ENCODE peak calls at places on chromosomes 7 and 10, in nine cellular contexts. One of them, this sample, is unnamed.

GRCh38 chr7:90411510-90411909 is 8.2 kb downstream of the CLDN12 start:
- DNase-seq in upper lobe of right lung: no peak
- DNase-seq in GM13976: no peak
- DNase-seq in cardiac fibroblast: no peak
- DNase-seq in GM12865: no peak
- DNase-seq in endothelial cell: no peak
- DNase-seq in hepatocyte: no peak
- DNase-seq in mucosa of descending colon: no peak
- DNase-seq in AG04450: no peak
- DNase-seq in this sample: no peak

GRCh38 chr10:33271969-33272583 is 62.4 kb downstream of the NRP1 start:
- DNase-seq in upper lobe of right lung: no peak
- DNase-seq in GM13976: no peak
- DNase-seq in AG04450: no peak
- DNase-seq in hepatocyte: no peak
- DNase-seq in cardiac fibroblast: no peak
- DNase-seq in endothelial cell: no peak
- DNase-seq in GM12865: no peak
- DNase-seq in mucosa of descending colon: no peak
- DNase-seq in this sample: no peak

GRCh38 chr7:125563557-125563956 is 633.9 kb upstream of the POT1 start:
- DNase-seq in GM13976: no peak
- DNase-seq in mucosa of descending colon: no peak
- DNase-seq in endothelial cell: no peak
- DNase-seq in hepatocyte: no peak
- DNase-seq in AG04450: no peak
- DNase-seq in GM12865: no peak
- DNase-seq in upper lobe of right lung: no peak
- DNase-seq in cardiac fibroblast: no peak
- DNase-seq in this sample: no peak

GRCh38 chr7:22979861-22980260 is 34.1 kb downstream of the HYCC1 start:
- DNase-seq in upper lobe of right lung: no peak
- DNase-seq in endothelial cell: no peak
- DNase-seq in hepatocyte: no peak
- DNase-seq in mucosa of descending colon: no peak
- DNase-seq in GM12865: no peak
- DNase-seq in GM13976: no peak
- DNase-seq in AG04450: no peak
- DNase-seq in cardiac fibroblast: no peak
- DNase-seq in this sample: no peak

GRCh38 chr7:94584113-94584512 is 71.8 kb downstream of the SGCE start:
- DNase-seq in endothelial cell: no peak
- DNase-seq in upper lobe of right lung: no peak
- DNase-seq in hepatocyte: no peak
- DNase-seq in GM13976: no peak
- DNase-seq in mucosa of descending colon: no peak
- DNase-seq in AG04450: no peak
- DNase-seq in GM12865: no peak
- DNase-seq in cardiac fibroblast: peak
- DNase-seq in this sample: no peak

GRCh38 chr7:98281757-98282652 is 519 bp downstream of the BRI3 start:
- DNase-seq in GM12865: peak
- DNase-seq in upper lobe of right lung: peak
- DNase-seq in hepatocyte: peak
- DNase-seq in cardiac fibroblast: no peak
- DNase-seq in mucosa of descending colon: peak
- DNase-seq in GM13976: no peak
- DNase-seq in endothelial cell: peak
- DNase-seq in AG04450: no peak
- DNase-seq in this sample: peak

GRCh38 chr7:151755131-151755787 is 121.7 kb downstream of the PRKAG2 start:
- DNase-seq in endothelial cell: no peak
- DNase-seq in GM13976: no peak
- DNase-seq in AG04450: peak
- DNase-seq in GM12865: no peak
- DNase-seq in cardiac fibroblast: peak
- DNase-seq in mucosa of descending colon: peak
- DNase-seq in upper lobe of right lung: no peak
- DNase-seq in hepatocyte: no peak
- DNase-seq in this sample: no peak

GRCh38 chr10:68192113-68192512 is 39.8 kb downstream of the ATOH7 start:
- DNase-seq in upper lobe of right lung: no peak
- DNase-seq in GM13976: no peak
- DNase-seq in AG04450: no peak
- DNase-seq in GM12865: no peak
- DNase-seq in hepatocyte: no peak
- DNase-seq in cardiac fibroblast: no peak
- DNase-seq in endothelial cell: no peak
- DNase-seq in mucosa of descending colon: no peak
- DNase-seq in this sample: no peak

GRCh38 chr10:110387983-110388681 is 83.4 kb upstream of the SMNDC1 start:
- DNase-seq in upper lobe of right lung: no peak
- DNase-seq in AG04450: no peak
- DNase-seq in hepatocyte: no peak
- DNase-seq in mucosa of descending colon: no peak
- DNase-seq in GM13976: peak
- DNase-seq in endothelial cell: no peak
- DNase-seq in cardiac fibroblast: no peak
- DNase-seq in GM12865: peak
- DNase-seq in this sample: no peak

GRCh38 chr7:6579446-6579845 is 2.2 kb downstream of the ZDHHC4 start:
- DNase-seq in cardiac fibroblast: no peak
- DNase-seq in GM13976: no peak
- DNase-seq in upper lobe of right lung: no peak
- DNase-seq in mucosa of descending colon: no peak
- DNase-seq in GM12865: peak
- DNase-seq in hepatocyte: no peak
- DNase-seq in endothelial cell: no peak
- DNase-seq in AG04450: no peak
- DNase-seq in this sample: no peak

GRCh38 chr10:72123616-72124015 is 35.3 kb upstream of the SPOCK2 start:
- DNase-seq in GM13976: no peak
- DNase-seq in mucosa of descending colon: no peak
- DNase-seq in upper lobe of right lung: no peak
- DNase-seq in hepatocyte: no peak
- DNase-seq in GM12865: no peak
- DNase-seq in AG04450: no peak
- DNase-seq in endothelial cell: no peak
- DNase-seq in cardiac fibroblast: no peak
- DNase-seq in this sample: no peak

GRCh38 chr10:4201866-4202825 is 417.1 kb upstream of the KLF6 start:
- DNase-seq in GM12865: no peak
- DNase-seq in upper lobe of right lung: no peak
- DNase-seq in cardiac fibroblast: no peak
- DNase-seq in mucosa of descending colon: no peak
- DNase-seq in hepatocyte: no peak
- DNase-seq in GM13976: no peak
- DNase-seq in endothelial cell: no peak
- DNase-seq in AG04450: no peak
- DNase-seq in this sample: no peak

GRCh38 chr10:74704629-74705360 is 121.6 kb upstream of the KAT6B start:
- DNase-seq in endothelial cell: no peak
- DNase-seq in GM12865: no peak
- DNase-seq in cardiac fibroblast: peak
- DNase-seq in mucosa of descending colon: no peak
- DNase-seq in hepatocyte: no peak
- DNase-seq in upper lobe of right lung: no peak
- DNase-seq in GM13976: no peak
- DNase-seq in AG04450: no peak
- DNase-seq in this sample: no peak

GRCh38 chr7:30168800-30169584 is 34.2 kb downstream of the MTURN start:
- DNase-seq in mucosa of descending colon: no peak
- DNase-seq in upper lobe of right lung: no peak
- DNase-seq in GM12865: no peak
- DNase-seq in AG04450: peak
- DNase-seq in hepatocyte: peak
- DNase-seq in GM13976: no peak
- DNase-seq in cardiac fibroblast: peak
- DNase-seq in endothelial cell: no peak
- DNase-seq in this sample: no peak

GRCh38 chr10:118594392-118595063 is 920 bp downstream of the PRLHR start:
- DNase-seq in cardiac fibroblast: peak
- DNase-seq in GM13976: peak
- DNase-seq in GM12865: peak
- DNase-seq in upper lobe of right lung: no peak
- DNase-seq in AG04450: no peak
- DNase-seq in hepatocyte: peak
- DNase-seq in mucosa of descending colon: peak
- DNase-seq in endothelial cell: peak
- DNase-seq in this sample: no peak

GRCh38 chr10:104809288-104810090 is 168.4 kb downstream of the SORCS3 start:
- DNase-seq in upper lobe of right lung: no peak
- DNase-seq in GM12865: peak
- DNase-seq in AG04450: no peak
- DNase-seq in GM13976: no peak
- DNase-seq in hepatocyte: peak
- DNase-seq in mucosa of descending colon: no peak
- DNase-seq in endothelial cell: no peak
- DNase-seq in cardiac fibroblast: no peak
- DNase-seq in this sample: no peak

GRCh38 chr10:127117125-127117524 is 79.3 kb downstream of the INSYN2A start:
- DNase-seq in hepatocyte: peak
- DNase-seq in GM12865: no peak
- DNase-seq in AG04450: peak
- DNase-seq in GM13976: no peak
- DNase-seq in mucosa of descending colon: peak
- DNase-seq in endothelial cell: peak
- DNase-seq in upper lobe of right lung: peak
- DNase-seq in cardiac fibroblast: peak
- DNase-seq in this sample: peak

GRCh38 chr7:8190121-8190895 is 71.7 kb downstream of the ICA1 start:
- DNase-seq in GM13976: peak
- DNase-seq in AG04450: peak
- DNase-seq in cardiac fibroblast: peak
- DNase-seq in mucosa of descending colon: no peak
- DNase-seq in hepatocyte: peak
- DNase-seq in upper lobe of right lung: no peak
- DNase-seq in GM12865: peak
- DNase-seq in endothelial cell: peak
- DNase-seq in this sample: peak

GRCh38 chr10:660980-661890 is 28.2 kb downstream of the DIP2C start:
- DNase-seq in mucosa of descending colon: peak
- DNase-seq in GM12865: no peak
- DNase-seq in GM13976: no peak
- DNase-seq in endothelial cell: no peak
- DNase-seq in hepatocyte: peak
- DNase-seq in AG04450: no peak
- DNase-seq in cardiac fibroblast: no peak
- DNase-seq in upper lobe of right lung: peak
- DNase-seq in this sample: no peak

GRCh38 chr10:112677689-112678088 is 230.7 kb downstream of the VTI1A start:
- DNase-seq in GM12865: no peak
- DNase-seq in cardiac fibroblast: peak
- DNase-seq in endothelial cell: no peak
- DNase-seq in hepatocyte: no peak
- DNase-seq in upper lobe of right lung: no peak
- DNase-seq in AG04450: no peak
- DNase-seq in GM13976: no peak
- DNase-seq in mucosa of descending colon: no peak
- DNase-seq in this sample: no peak

GRCh38 chr10:112680586-112680985 is 233.6 kb downstream of the VTI1A start:
- DNase-seq in cardiac fibroblast: no peak
- DNase-seq in endothelial cell: no peak
- DNase-seq in hepatocyte: no peak
- DNase-seq in mucosa of descending colon: no peak
- DNase-seq in GM13976: no peak
- DNase-seq in upper lobe of right lung: no peak
- DNase-seq in GM12865: no peak
- DNase-seq in AG04450: no peak
- DNase-seq in this sample: no peak

GRCh38 chr10:112678987-112679386 is 232.0 kb downstream of the VTI1A start:
- DNase-seq in cardiac fibroblast: no peak
- DNase-seq in AG04450: no peak
- DNase-seq in GM13976: no peak
- DNase-seq in hepatocyte: no peak
- DNase-seq in mucosa of descending colon: no peak
- DNase-seq in GM12865: no peak
- DNase-seq in upper lobe of right lung: no peak
- DNase-seq in endothelial cell: no peak
- DNase-seq in this sample: no peak

GRCh38 chr10:112678581-112678980 is 231.6 kb downstream of the VTI1A start:
- DNase-seq in cardiac fibroblast: no peak
- DNase-seq in GM13976: no peak
- DNase-seq in hepatocyte: no peak
- DNase-seq in mucosa of descending colon: no peak
- DNase-seq in upper lobe of right lung: no peak
- DNase-seq in endothelial cell: no peak
- DNase-seq in AG04450: no peak
- DNase-seq in GM12865: no peak
- DNase-seq in this sample: no peak

GRCh38 chr10:112679392-112679791 is 232.4 kb downstream of the VTI1A start:
- DNase-seq in hepatocyte: no peak
- DNase-seq in upper lobe of right lung: no peak
- DNase-seq in AG04450: no peak
- DNase-seq in cardiac fibroblast: no peak
- DNase-seq in endothelial cell: no peak
- DNase-seq in mucosa of descending colon: no peak
- DNase-seq in GM13976: no peak
- DNase-seq in GM12865: no peak
- DNase-seq in this sample: no peak
- TF ChIP-seq CTCF in hepatocyte: no peak
- TF ChIP-seq CTCF in upper lobe of right lung: no peak
- TF ChIP-seq CTCF in AG04450: no peak
- TF ChIP-seq CTCF in cardiac fibroblast: no peak
- TF ChIP-seq CTCF in endothelial cell: no peak
- TF ChIP-seq CTCF in mucosa of descending colon: no peak
- TF ChIP-seq CTCF in GM13976: no peak
- TF ChIP-seq CTCF in GM12865: no peak
- TF ChIP-seq CTCF in this sample: no peak

GRCh38 chr7:107622429-107622828 is 38.2 kb upstream of the SLC26A4 start:
- DNase-seq in upper lobe of right lung: no peak
- DNase-seq in hepatocyte: peak
- DNase-seq in GM13976: no peak
- DNase-seq in cardiac fibroblast: peak
- DNase-seq in AG04450: peak
- DNase-seq in GM12865: no peak
- DNase-seq in mucosa of descending colon: no peak
- DNase-seq in endothelial cell: no peak
- DNase-seq in this sample: no peak
- TF ChIP-seq CTCF in upper lobe of right lung: no peak
- TF ChIP-seq CTCF in hepatocyte: no peak
- TF ChIP-seq CTCF in GM13976: no peak
- TF ChIP-seq CTCF in cardiac fibroblast: no peak
- TF ChIP-seq CTCF in AG04450: no peak
- TF ChIP-seq CTCF in GM12865: no peak
- TF ChIP-seq CTCF in mucosa of descending colon: no peak
- TF ChIP-seq CTCF in endothelial cell: no peak
- TF ChIP-seq CTCF in this sample: no peak

GRCh38 chr10:24239289-24239688 is 30.4 kb downstream of the KIAA1217 start:
- DNase-seq in hepatocyte: no peak
- DNase-seq in upper lobe of right lung: no peak
- DNase-seq in GM13976: no peak
- DNase-seq in mucosa of descending colon: no peak
- DNase-seq in AG04450: no peak
- DNase-seq in cardiac fibroblast: no peak
- DNase-seq in GM12865: no peak
- DNase-seq in endothelial cell: no peak
- DNase-seq in this sample: no peak
- TF ChIP-seq CTCF in hepatocyte: no peak
- TF ChIP-seq CTCF in upper lobe of right lung: no peak
- TF ChIP-seq CTCF in GM13976: no peak
- TF ChIP-seq CTCF in mucosa of descending colon: no peak
- TF ChIP-seq CTCF in AG04450: no peak
- TF ChIP-seq CTCF in cardiac fibroblast: no peak
- TF ChIP-seq CTCF in GM12865: no peak
- TF ChIP-seq CTCF in endothelial cell: no peak
- TF ChIP-seq CTCF in this sample: no peak

GRCh38 chr10:66928791-66929190 is 3.0 kb downstream of the LRRTM3 start:
- DNase-seq in upper lobe of right lung: no peak
- DNase-seq in AG04450: no peak
- DNase-seq in GM13976: no peak
- DNase-seq in endothelial cell: no peak
- DNase-seq in GM12865: no peak
- DNase-seq in cardiac fibroblast: no peak
- DNase-seq in mucosa of descending colon: no peak
- DNase-seq in hepatocyte: no peak
- DNase-seq in this sample: no peak
- TF ChIP-seq CTCF in upper lobe of right lung: no peak
- TF ChIP-seq CTCF in AG04450: no peak
- TF ChIP-seq CTCF in GM13976: no peak
- TF ChIP-seq CTCF in endothelial cell: no peak
- TF ChIP-seq CTCF in GM12865: no peak
- TF ChIP-seq CTCF in cardiac fibroblast: no peak
- TF ChIP-seq CTCF in mucosa of descending colon: no peak
- TF ChIP-seq CTCF in hepatocyte: no peak
- TF ChIP-seq CTCF in this sample: no peak